ENCODE peak calls at places on chromosome 15, in ten cellular contexts. One of them, this sample, is unnamed. For H3K9me3, the result is how much of the 10 kb centered on the place peaks cover.

GRCh38 chr15:63288778-63289378 is 11.5 kb downstream of the APH1B start:
- DNase-seq in PC-3: peak
- DNase-seq in neural progenitor cell: peak
- DNase-seq in HepG2: peak
- DNase-seq in hepatocyte: peak
- DNase-seq in endothelial cell of umbilical vein: peak
- DNase-seq in GM23248: peak
- DNase-seq in neuronal stem cell: no peak
- DNase-seq in GM12878: no peak
- DNase-seq in mammary epithelial cell: peak
- DNase-seq in this sample: no peak

GRCh38 chr15:51935466-51936118 is 36.0 kb downstream of the LEO1 start:
- DNase-seq in mammary epithelial cell: no peak
- DNase-seq in endothelial cell of umbilical vein: no peak
- DNase-seq in GM23248: no peak
- DNase-seq in GM12878: peak
- DNase-seq in neuronal stem cell: no peak
- DNase-seq in HepG2: no peak
- DNase-seq in hepatocyte: no peak
- DNase-seq in neural progenitor cell: no peak
- DNase-seq in PC-3: no peak
- DNase-seq in this sample: peak

GRCh38 chr15:31200735-31201151 is 99.2 kb upstream of the TRPM1 start:
- DNase-seq in mammary epithelial cell: peak
- DNase-seq in HepG2: peak
- DNase-seq in endothelial cell of umbilical vein: peak
- DNase-seq in GM12878: no peak
- DNase-seq in PC-3: peak
- DNase-seq in hepatocyte: peak
- DNase-seq in GM23248: peak
- DNase-seq in neuronal stem cell: peak
- DNase-seq in neural progenitor cell: peak
- DNase-seq in this sample: peak

GRCh38 chr15:81434882-81435281 is 60.9 kb upstream of the TMC3 start:
- DNase-seq in endothelial cell of umbilical vein: no peak
- DNase-seq in neuronal stem cell: no peak
- DNase-seq in GM23248: no peak
- DNase-seq in HepG2: no peak
- DNase-seq in hepatocyte: no peak
- DNase-seq in GM12878: no peak
- DNase-seq in PC-3: no peak
- DNase-seq in mammary epithelial cell: no peak
- DNase-seq in neural progenitor cell: no peak
- DNase-seq in this sample: no peak

GRCh38 chr15:38945551-38946298 is 381.1 kb upstream of the RASGRP1 start:
- DNase-seq in neuronal stem cell: no peak
- DNase-seq in neural progenitor cell: peak
- DNase-seq in mammary epithelial cell: no peak
- DNase-seq in endothelial cell of umbilical vein: peak
- DNase-seq in hepatocyte: no peak
- DNase-seq in GM23248: no peak
- DNase-seq in PC-3: no peak
- DNase-seq in GM12878: no peak
- DNase-seq in HepG2: no peak
- DNase-seq in this sample: no peak

GRCh38 chr15:92992712-92993111 is 92.6 kb downstream of the CHD2 start:
- DNase-seq in GM12878: no peak
- DNase-seq in neuronal stem cell: no peak
- DNase-seq in PC-3: no peak
- DNase-seq in mammary epithelial cell: no peak
- DNase-seq in endothelial cell of umbilical vein: no peak
- DNase-seq in GM23248: no peak
- DNase-seq in HepG2: no peak
- DNase-seq in hepatocyte: no peak
- DNase-seq in neural progenitor cell: no peak
- DNase-seq in this sample: no peak

GRCh38 chr15:31235298-31236183 is 91.1 kb upstream of the KLF13 start:
- DNase-seq in neural progenitor cell: no peak
- DNase-seq in GM12878: no peak
- DNase-seq in PC-3: no peak
- DNase-seq in HepG2: no peak
- DNase-seq in GM23248: peak
- DNase-seq in hepatocyte: peak
- DNase-seq in neuronal stem cell: no peak
- DNase-seq in mammary epithelial cell: no peak
- DNase-seq in endothelial cell of umbilical vein: no peak
- DNase-seq in this sample: no peak

GRCh38 chr15:101393172-101393571 is 96.3 kb downstream of the PCSK6 start:
- DNase-seq in PC-3: no peak
- DNase-seq in GM23248: no peak
- DNase-seq in HepG2: no peak
- DNase-seq in hepatocyte: no peak
- DNase-seq in neural progenitor cell: no peak
- DNase-seq in neuronal stem cell: no peak
- DNase-seq in GM12878: no peak
- DNase-seq in endothelial cell of umbilical vein: no peak
- DNase-seq in mammary epithelial cell: no peak
- DNase-seq in this sample: no peak

GRCh38 chr15:89761929-89762328 is 10.9 kb upstream of the MESP1 start:
- DNase-seq in endothelial cell of umbilical vein: no peak
- DNase-seq in HepG2: no peak
- DNase-seq in PC-3: no peak
- DNase-seq in GM23248: no peak
- DNase-seq in neural progenitor cell: no peak
- DNase-seq in neuronal stem cell: no peak
- DNase-seq in GM12878: no peak
- DNase-seq in hepatocyte: peak
- DNase-seq in mammary epithelial cell: no peak
- DNase-seq in this sample: no peak
- H2AFZ ChIP-seq in endothelial cell of umbilical vein: no peak
- H2AFZ ChIP-seq in HepG2: no peak
- H2AFZ ChIP-seq in PC-3: no peak
- H2AFZ ChIP-seq in GM23248: no peak
- H2AFZ ChIP-seq in neural progenitor cell: no peak
- H2AFZ ChIP-seq in neuronal stem cell: no peak
- H2AFZ ChIP-seq in GM12878: no peak
- H2AFZ ChIP-seq in hepatocyte: no peak
- H2AFZ ChIP-seq in mammary epithelial cell: peak
- H2AFZ ChIP-seq in this sample: no peak

DNA sequence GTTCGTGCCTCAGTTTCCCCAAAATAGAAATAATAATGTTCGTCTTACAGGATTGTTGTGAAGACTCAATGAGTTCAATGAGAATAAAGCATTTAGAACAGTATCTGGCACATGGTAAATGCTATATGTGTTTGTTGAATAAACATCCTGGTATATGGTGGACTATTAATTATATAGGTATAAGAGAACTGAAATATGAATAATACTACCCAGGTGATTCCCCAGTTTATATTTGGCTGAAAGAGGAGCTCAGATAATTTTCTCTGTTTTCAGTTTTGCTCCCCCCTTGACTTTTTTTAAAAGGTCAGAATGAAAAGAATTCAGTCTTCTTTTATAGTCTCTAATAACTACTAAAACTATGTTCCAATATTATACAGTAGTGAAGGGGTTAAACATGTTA is 46.9 kb downstream of the USP8 start:
- DNase-seq in neural progenitor cell: no peak
- DNase-seq in neuronal stem cell: no peak
- DNase-seq in PC-3: no peak
- DNase-seq in GM12878: no peak
- DNase-seq in hepatocyte: no peak
- DNase-seq in GM23248: no peak
- DNase-seq in mammary epithelial cell: no peak
- DNase-seq in HepG2: no peak
- DNase-seq in endothelial cell of umbilical vein: no peak
- DNase-seq in this sample: no peak
- H3K27ac ChIP-seq in neural progenitor cell: no peak
- H3K27ac ChIP-seq in neuronal stem cell: no peak
- H3K27ac ChIP-seq in PC-3: no peak
- H3K27ac ChIP-seq in GM12878: no peak
- H3K27ac ChIP-seq in hepatocyte: no peak
- H3K27ac ChIP-seq in GM23248: no peak
- H3K27ac ChIP-seq in mammary epithelial cell: no peak
- H3K27ac ChIP-seq in HepG2: no peak
- H3K27ac ChIP-seq in endothelial cell of umbilical vein: no peak
- H3K27ac ChIP-seq in this sample: no peak

GRCh38 chr15:20352241-20353200 is 189.1 kb downstream of the GOLGA6L6 start:
- DNase-seq in GM23248: no peak
- DNase-seq in neuronal stem cell: no peak
- DNase-seq in neural progenitor cell: no peak
- DNase-seq in GM12878: no peak
- DNase-seq in hepatocyte: peak
- DNase-seq in PC-3: no peak
- DNase-seq in mammary epithelial cell: no peak
- DNase-seq in HepG2: no peak
- DNase-seq in endothelial cell of umbilical vein: no peak
- DNase-seq in this sample: peak

GRCh38 chr15:20356444-20357138 is 185.0 kb downstream of the GOLGA6L6 start:
- DNase-seq in PC-3: peak
- DNase-seq in GM23248: peak
- DNase-seq in GM12878: no peak
- DNase-seq in neuronal stem cell: peak
- DNase-seq in mammary epithelial cell: no peak
- DNase-seq in HepG2: peak
- DNase-seq in neural progenitor cell: no peak
- DNase-seq in endothelial cell of umbilical vein: no peak
- DNase-seq in hepatocyte: no peak
- DNase-seq in this sample: peak

GRCh38 chr15:20351448-20351961 is 190.1 kb downstream of the GOLGA6L6 start:
- DNase-seq in neuronal stem cell: no peak
- DNase-seq in neural progenitor cell: no peak
- DNase-seq in endothelial cell of umbilical vein: no peak
- DNase-seq in GM12878: no peak
- DNase-seq in mammary epithelial cell: no peak
- DNase-seq in HepG2: no peak
- DNase-seq in hepatocyte: peak
- DNase-seq in PC-3: no peak
- DNase-seq in GM23248: no peak
- DNase-seq in this sample: peak

GRCh38 chr15:20355256-20355868 is 186.2 kb downstream of the GOLGA6L6 start:
- DNase-seq in neural progenitor cell: no peak
- DNase-seq in HepG2: no peak
- DNase-seq in GM23248: no peak
- DNase-seq in hepatocyte: no peak
- DNase-seq in PC-3: no peak
- DNase-seq in endothelial cell of umbilical vein: no peak
- DNase-seq in neuronal stem cell: no peak
- DNase-seq in GM12878: no peak
- DNase-seq in mammary epithelial cell: no peak
- DNase-seq in this sample: peak

DNA sequence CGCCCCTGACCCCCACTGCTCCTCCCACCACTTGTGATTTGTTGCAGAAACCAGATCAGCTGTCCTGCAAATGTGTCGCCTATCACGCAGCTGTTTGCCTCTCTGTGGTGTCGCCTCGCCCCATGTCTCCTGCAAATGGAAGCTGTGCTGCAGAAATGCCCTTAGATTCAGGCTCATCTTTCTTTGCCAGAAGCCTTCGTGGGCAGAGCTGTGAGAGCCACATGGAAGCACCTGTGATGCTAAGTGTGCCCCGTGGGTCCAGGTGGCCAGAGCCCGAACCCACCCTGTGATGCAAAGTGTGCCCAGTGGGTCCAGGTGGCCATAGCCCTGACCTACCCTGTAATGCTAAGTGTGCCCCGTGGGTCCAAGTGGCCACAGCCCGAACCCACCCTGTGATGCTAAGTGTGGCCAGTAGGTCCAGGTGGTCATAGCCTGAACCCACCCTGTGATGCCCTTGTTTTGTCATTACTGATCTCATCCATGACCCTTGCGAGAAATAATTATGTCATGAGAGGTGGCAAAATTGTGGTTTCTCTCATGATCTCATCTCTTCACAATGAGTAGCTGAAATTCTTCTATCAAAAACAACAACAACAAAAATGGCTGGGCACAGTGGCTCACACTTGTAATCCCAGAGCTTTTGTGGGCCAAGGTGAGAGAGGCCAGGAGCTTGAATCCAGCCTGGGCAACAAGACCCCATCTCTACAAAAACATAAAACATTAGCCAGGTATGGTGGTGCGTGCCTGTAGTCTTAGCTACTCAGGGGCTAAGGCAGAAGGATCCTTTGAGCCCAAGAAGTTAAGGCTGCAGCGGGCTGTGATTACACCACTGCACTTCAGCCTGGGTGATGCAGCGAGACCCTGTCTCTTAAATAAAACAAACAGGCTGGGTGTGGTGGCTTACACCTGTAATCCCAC is 187.4 kb downstream of the GOLGA6L6 start:
- DNase-seq in neural progenitor cell: no peak
- DNase-seq in GM23248: no peak
- DNase-seq in GM12878: no peak
- DNase-seq in neuronal stem cell: no peak
- DNase-seq in PC-3: no peak
- DNase-seq in endothelial cell of umbilical vein: no peak
- DNase-seq in hepatocyte: peak
- DNase-seq in HepG2: no peak
- DNase-seq in mammary epithelial cell: no peak
- DNase-seq in this sample: peak
- H3K9me3 ChIP-seq in neural progenitor cell: half or more
- H3K9me3 ChIP-seq in GM23248: under half
- H3K9me3 ChIP-seq in GM12878: under half
- H3K9me3 ChIP-seq in neuronal stem cell: under half
- H3K9me3 ChIP-seq in PC-3: under half
- H3K9me3 ChIP-seq in endothelial cell of umbilical vein: half or more
- H3K9me3 ChIP-seq in hepatocyte: under half
- H3K9me3 ChIP-seq in HepG2: under half
- H3K9me3 ChIP-seq in mammary epithelial cell: under half
- H3K9me3 ChIP-seq in this sample: under half

GRCh38 chr15:78930577-78931388 is 14.1 kb downstream of the CTSH start:
- DNase-seq in GM12878: no peak
- DNase-seq in mammary epithelial cell: peak
- DNase-seq in endothelial cell of umbilical vein: peak
- DNase-seq in neural progenitor cell: no peak
- DNase-seq in GM23248: peak
- DNase-seq in hepatocyte: peak
- DNase-seq in PC-3: peak
- DNase-seq in neuronal stem cell: no peak
- DNase-seq in HepG2: no peak
- DNase-seq in this sample: peak

GRCh38 chr15:78934063-78935023 is 10.5 kb downstream of the CTSH start:
- DNase-seq in mammary epithelial cell: no peak
- DNase-seq in neural progenitor cell: no peak
- DNase-seq in HepG2: no peak
- DNase-seq in PC-3: no peak
- DNase-seq in neuronal stem cell: no peak
- DNase-seq in hepatocyte: no peak
- DNase-seq in GM23248: peak
- DNase-seq in endothelial cell of umbilical vein: no peak
- DNase-seq in GM12878: no peak
- DNase-seq in this sample: peak

GRCh38 chr15:78932216-78932808 is 12.5 kb downstream of the CTSH start:
- DNase-seq in GM12878: no peak
- DNase-seq in neuronal stem cell: no peak
- DNase-seq in hepatocyte: no peak
- DNase-seq in neural progenitor cell: no peak
- DNase-seq in HepG2: no peak
- DNase-seq in PC-3: no peak
- DNase-seq in mammary epithelial cell: no peak
- DNase-seq in endothelial cell of umbilical vein: no peak
- DNase-seq in GM23248: no peak
- DNase-seq in this sample: no peak

GRCh38 chr15:78931439-78931981 is 13.3 kb downstream of the CTSH start:
- DNase-seq in HepG2: no peak
- DNase-seq in neural progenitor cell: no peak
- DNase-seq in hepatocyte: no peak
- DNase-seq in endothelial cell of umbilical vein: no peak
- DNase-seq in mammary epithelial cell: no peak
- DNase-seq in GM12878: no peak
- DNase-seq in GM23248: no peak
- DNase-seq in PC-3: no peak
- DNase-seq in neuronal stem cell: no peak
- DNase-seq in this sample: peak

DNA sequence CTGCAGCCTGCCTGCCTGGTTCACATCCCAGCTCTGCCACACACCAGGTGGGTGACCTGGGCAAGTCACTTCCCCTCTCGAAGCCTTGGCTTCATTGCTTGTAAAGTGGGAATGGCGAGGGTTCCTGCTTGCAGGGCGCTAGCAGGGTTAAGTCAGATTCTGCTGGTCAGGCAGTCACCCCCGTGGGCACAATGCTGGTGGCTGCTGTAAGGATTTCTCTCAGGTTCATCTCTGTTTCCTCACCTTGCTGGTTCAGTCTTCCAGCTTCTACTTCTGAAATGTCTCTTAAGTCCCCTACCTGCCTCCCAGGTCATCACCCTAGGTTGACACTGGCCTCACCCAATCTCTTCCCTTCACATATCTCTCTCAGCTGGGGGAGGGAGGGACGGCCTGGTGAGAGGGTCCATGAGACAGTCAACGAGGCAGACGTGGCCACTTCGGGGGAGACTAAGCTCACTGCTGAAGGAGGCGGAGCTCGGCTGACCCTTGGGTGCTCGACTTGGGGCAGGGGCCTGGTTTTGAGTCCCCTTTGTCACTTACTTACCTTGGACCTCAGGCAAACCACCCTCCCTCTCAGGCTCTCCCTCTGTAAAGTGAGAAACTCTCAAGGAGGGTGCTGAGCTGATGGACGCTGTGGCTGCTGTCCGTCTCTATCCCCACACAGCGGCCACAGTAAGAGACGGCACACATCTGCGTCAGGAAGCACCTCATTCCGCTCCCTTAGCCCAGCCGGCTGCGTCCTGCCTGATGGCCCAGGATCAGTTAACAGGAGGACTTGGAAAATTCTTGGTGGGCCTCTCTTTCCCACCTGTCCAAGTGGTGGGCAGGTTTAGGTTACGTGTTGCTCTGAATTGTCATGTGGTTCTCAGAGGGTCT is 11.4 kb downstream of the CTSH start:
- DNase-seq in hepatocyte: no peak
- DNase-seq in GM23248: no peak
- DNase-seq in HepG2: no peak
- DNase-seq in PC-3: no peak
- DNase-seq in endothelial cell of umbilical vein: no peak
- DNase-seq in neuronal stem cell: no peak
- DNase-seq in GM12878: no peak
- DNase-seq in neural progenitor cell: no peak
- DNase-seq in mammary epithelial cell: no peak
- DNase-seq in this sample: peak
- H2AFZ ChIP-seq in hepatocyte: no peak
- H2AFZ ChIP-seq in GM23248: no peak
- H2AFZ ChIP-seq in HepG2: no peak
- H2AFZ ChIP-seq in PC-3: no peak
- H2AFZ ChIP-seq in endothelial cell of umbilical vein: no peak
- H2AFZ ChIP-seq in neuronal stem cell: peak
- H2AFZ ChIP-seq in GM12878: no peak
- H2AFZ ChIP-seq in neural progenitor cell: no peak
- H2AFZ ChIP-seq in mammary epithelial cell: no peak
- H2AFZ ChIP-seq in this sample: no peak

This sample was measured in osteoblast.